ENCODE peak calls at places on chromosome 15, in ten cellular contexts. One of them, this sample, is unnamed.

GRCh38 chr15:74563442-74563841 is 22.4 kb downstream of the ARID3B start:
- DNase-seq in CD8-positive, alpha-beta memory T cell: no peak
- DNase-seq in naive thymus-derived CD4-positive, alpha-beta T cell: no peak
- DNase-seq in H9: no peak
- DNase-seq in cardiac muscle cell: no peak
- DNase-seq in ovary: no peak
- DNase-seq in HCT116: no peak
- DNase-seq in esophagus squamous epithelium: no peak
- DNase-seq in HL-60: no peak
- DNase-seq in dorsolateral prefrontal cortex: no peak
- DNase-seq in this sample: no peak

GRCh38 chr15:33022629-33023028 is 171.9 kb downstream of the FMN1 start:
- DNase-seq in CD8-positive, alpha-beta memory T cell: no peak
- DNase-seq in naive thymus-derived CD4-positive, alpha-beta T cell: no peak
- DNase-seq in H9: peak; percentile 83
- DNase-seq in cardiac muscle cell: peak; percentile 78
- DNase-seq in ovary: no peak
- DNase-seq in HCT116: no peak
- DNase-seq in esophagus squamous epithelium: no peak
- DNase-seq in HL-60: no peak
- DNase-seq in dorsolateral prefrontal cortex: no peak
- DNase-seq in this sample: peak; percentile 92

GRCh38 chr15:63041982-63042878 is at the start of gene TPM1:
- DNase-seq in CD8-positive, alpha-beta memory T cell: no peak
- DNase-seq in naive thymus-derived CD4-positive, alpha-beta T cell: no peak
- DNase-seq in H9: peak; percentile 90
- DNase-seq in cardiac muscle cell: peak; percentile 96
- DNase-seq in ovary: peak; percentile 87
- DNase-seq in HCT116: no peak
- DNase-seq in esophagus squamous epithelium: no peak
- DNase-seq in HL-60: no peak
- DNase-seq in dorsolateral prefrontal cortex: peak; percentile 72
- DNase-seq in this sample: peak; percentile 98

GRCh38 chr15:58260911-58261267 is 122.7 kb downstream of the AQP9 start:
- DNase-seq in CD8-positive, alpha-beta memory T cell: no peak
- DNase-seq in naive thymus-derived CD4-positive, alpha-beta T cell: no peak
- DNase-seq in H9: no peak
- DNase-seq in cardiac muscle cell: no peak
- DNase-seq in ovary: no peak
- DNase-seq in HCT116: no peak
- DNase-seq in esophagus squamous epithelium: no peak
- DNase-seq in HL-60: no peak
- DNase-seq in dorsolateral prefrontal cortex: no peak
- DNase-seq in this sample: no peak

GRCh38 chr15:40142428-40142827 is 18.4 kb upstream of the BUB1B start:
- DNase-seq in CD8-positive, alpha-beta memory T cell: no peak
- DNase-seq in naive thymus-derived CD4-positive, alpha-beta T cell: no peak
- DNase-seq in H9: no peak
- DNase-seq in cardiac muscle cell: no peak
- DNase-seq in ovary: no peak
- DNase-seq in HCT116: no peak
- DNase-seq in esophagus squamous epithelium: no peak
- DNase-seq in HL-60: no peak
- DNase-seq in dorsolateral prefrontal cortex: no peak
- DNase-seq in this sample: no peak

GRCh38 chr15:80780416-80781221 is 1.4 kb downstream of the CEMIP start:
- DNase-seq in CD8-positive, alpha-beta memory T cell: peak; percentile 24
- DNase-seq in naive thymus-derived CD4-positive, alpha-beta T cell: no peak
- DNase-seq in H9: peak; percentile 84
- DNase-seq in cardiac muscle cell: peak; percentile 89
- DNase-seq in ovary: peak; percentile 78
- DNase-seq in HCT116: no peak
- DNase-seq in esophagus squamous epithelium: no peak
- DNase-seq in HL-60: no peak
- DNase-seq in dorsolateral prefrontal cortex: no peak
- DNase-seq in this sample: peak; percentile 74

GRCh38 chr15:70892912-70893560 is 410 bp downstream of the LRRC49 start:
- DNase-seq in CD8-positive, alpha-beta memory T cell: no peak
- DNase-seq in naive thymus-derived CD4-positive, alpha-beta T cell: no peak
- DNase-seq in H9: no peak
- DNase-seq in cardiac muscle cell: peak; percentile 57
- DNase-seq in ovary: no peak
- DNase-seq in HCT116: no peak
- DNase-seq in esophagus squamous epithelium: no peak
- DNase-seq in HL-60: no peak
- DNase-seq in dorsolateral prefrontal cortex: peak; percentile 54
- DNase-seq in this sample: peak; percentile 71

GRCh38 chr15:91885714-91886265 is 32.3 kb downstream of the SLCO3A1 start:
- DNase-seq in CD8-positive, alpha-beta memory T cell: no peak
- DNase-seq in naive thymus-derived CD4-positive, alpha-beta T cell: no peak
- DNase-seq in H9: no peak
- DNase-seq in cardiac muscle cell: peak; percentile 23
- DNase-seq in ovary: no peak
- DNase-seq in HCT116: no peak
- DNase-seq in esophagus squamous epithelium: no peak
- DNase-seq in HL-60: no peak
- DNase-seq in dorsolateral prefrontal cortex: no peak
- DNase-seq in this sample: no peak

GRCh38 chr15:45871121-45871855 is 236.5 kb downstream of the SQOR start:
- DNase-seq in CD8-positive, alpha-beta memory T cell: no peak
- DNase-seq in naive thymus-derived CD4-positive, alpha-beta T cell: no peak
- DNase-seq in H9: no peak
- DNase-seq in cardiac muscle cell: no peak
- DNase-seq in ovary: no peak
- DNase-seq in HCT116: no peak
- DNase-seq in esophagus squamous epithelium: no peak
- DNase-seq in HL-60: no peak
- DNase-seq in dorsolateral prefrontal cortex: no peak
- DNase-seq in this sample: no peak

GRCh38 chr15:84961707-84962106 is 19.9 kb upstream of the PDE8A start:
- DNase-seq in CD8-positive, alpha-beta memory T cell: no peak
- DNase-seq in naive thymus-derived CD4-positive, alpha-beta T cell: no peak
- DNase-seq in H9: no peak
- DNase-seq in cardiac muscle cell: no peak
- DNase-seq in ovary: no peak
- DNase-seq in HCT116: no peak
- DNase-seq in esophagus squamous epithelium: no peak
- DNase-seq in HL-60: no peak
- DNase-seq in dorsolateral prefrontal cortex: no peak
- DNase-seq in this sample: peak; percentile 26

GRCh38 chr15:76954744-76955143 is 23.2 kb downstream of the RCN2 start:
- DNase-seq in CD8-positive, alpha-beta memory T cell: no peak
- DNase-seq in naive thymus-derived CD4-positive, alpha-beta T cell: no peak
- DNase-seq in H9: no peak
- DNase-seq in cardiac muscle cell: no peak
- DNase-seq in ovary: no peak
- DNase-seq in HCT116: no peak
- DNase-seq in esophagus squamous epithelium: no peak
- DNase-seq in HL-60: no peak
- DNase-seq in dorsolateral prefrontal cortex: no peak
- DNase-seq in this sample: no peak

GRCh38 chr15:84752700-84753099 is 4.3 kb downstream of the ZNF592 start:
- DNase-seq in CD8-positive, alpha-beta memory T cell: no peak
- DNase-seq in naive thymus-derived CD4-positive, alpha-beta T cell: no peak
- DNase-seq in H9: no peak
- DNase-seq in cardiac muscle cell: no peak
- DNase-seq in ovary: no peak
- DNase-seq in HCT116: no peak
- DNase-seq in esophagus squamous epithelium: no peak
- DNase-seq in HL-60: no peak
- DNase-seq in dorsolateral prefrontal cortex: no peak
- DNase-seq in this sample: peak; percentile 86

GRCh38 chr15:52137432-52138357 is 25.1 kb upstream of the BCL2L10 start:
- DNase-seq in CD8-positive, alpha-beta memory T cell: no peak
- DNase-seq in naive thymus-derived CD4-positive, alpha-beta T cell: no peak
- DNase-seq in H9: no peak
- DNase-seq in cardiac muscle cell: no peak
- DNase-seq in ovary: no peak
- DNase-seq in HCT116: no peak
- DNase-seq in esophagus squamous epithelium: no peak
- DNase-seq in HL-60: peak; percentile 94
- DNase-seq in dorsolateral prefrontal cortex: no peak
- DNase-seq in this sample: no peak

GRCh38 chr15:51681303-51681963 is at the start of gene SCG3:
- DNase-seq in CD8-positive, alpha-beta memory T cell: peak; percentile 60
- DNase-seq in naive thymus-derived CD4-positive, alpha-beta T cell: peak; percentile 41
- DNase-seq in H9: peak; percentile 99
- DNase-seq in cardiac muscle cell: peak; percentile 96
- DNase-seq in ovary: peak; percentile 76
- DNase-seq in HCT116: peak; percentile 10
- DNase-seq in esophagus squamous epithelium: peak; percentile 5
- DNase-seq in HL-60: peak; percentile 73
- DNase-seq in dorsolateral prefrontal cortex: peak; percentile 89
- DNase-seq in this sample: peak; percentile 32

GRCh38 chr15:101262551-101262950 is 10.7 kb upstream of the CHSY1 start:
- DNase-seq in CD8-positive, alpha-beta memory T cell: no peak
- DNase-seq in naive thymus-derived CD4-positive, alpha-beta T cell: no peak
- DNase-seq in H9: no peak
- DNase-seq in cardiac muscle cell: no peak
- DNase-seq in ovary: no peak
- DNase-seq in HCT116: no peak
- DNase-seq in esophagus squamous epithelium: no peak
- DNase-seq in HL-60: no peak
- DNase-seq in dorsolateral prefrontal cortex: no peak
- DNase-seq in this sample: no peak

GRCh38 chr15:82848201-82848993 is 39.0 kb downstream of the WHAMM start:
- DNase-seq in CD8-positive, alpha-beta memory T cell: no peak
- DNase-seq in naive thymus-derived CD4-positive, alpha-beta T cell: no peak
- DNase-seq in H9: no peak
- DNase-seq in cardiac muscle cell: no peak
- DNase-seq in ovary: no peak
- DNase-seq in HCT116: no peak
- DNase-seq in esophagus squamous epithelium: no peak
- DNase-seq in HL-60: no peak
- DNase-seq in dorsolateral prefrontal cortex: no peak
- DNase-seq in this sample: no peak

GRCh38 chr15:43762824-43763223 is 13.9 kb downstream of the ELL3 start:
- DNase-seq in CD8-positive, alpha-beta memory T cell: no peak
- DNase-seq in naive thymus-derived CD4-positive, alpha-beta T cell: no peak
- DNase-seq in H9: no peak
- DNase-seq in cardiac muscle cell: no peak
- DNase-seq in ovary: no peak
- DNase-seq in HCT116: no peak
- DNase-seq in esophagus squamous epithelium: no peak
- DNase-seq in HL-60: no peak
- DNase-seq in dorsolateral prefrontal cortex: no peak
- DNase-seq in this sample: no peak
- H3K27ac ChIP-seq in CD8-positive, alpha-beta memory T cell: no peak overlapping the region
- H3K27ac ChIP-seq in naive thymus-derived CD4-positive, alpha-beta T cell: no peak overlapping the region
- H3K27ac ChIP-seq in H9: no peak overlapping the region
- H3K27ac ChIP-seq in cardiac muscle cell: peak overlapping the region; percentile 6
- H3K27ac ChIP-seq in ovary: no peak overlapping the region
- H3K27ac ChIP-seq in HCT116: no peak overlapping the region
- H3K27ac ChIP-seq in esophagus squamous epithelium: no peak overlapping the region
- H3K27ac ChIP-seq in HL-60: no peak overlapping the region
- H3K27ac ChIP-seq in dorsolateral prefrontal cortex: no peak overlapping the region
- H3K27ac ChIP-seq in this sample: no peak overlapping the region

DNA sequence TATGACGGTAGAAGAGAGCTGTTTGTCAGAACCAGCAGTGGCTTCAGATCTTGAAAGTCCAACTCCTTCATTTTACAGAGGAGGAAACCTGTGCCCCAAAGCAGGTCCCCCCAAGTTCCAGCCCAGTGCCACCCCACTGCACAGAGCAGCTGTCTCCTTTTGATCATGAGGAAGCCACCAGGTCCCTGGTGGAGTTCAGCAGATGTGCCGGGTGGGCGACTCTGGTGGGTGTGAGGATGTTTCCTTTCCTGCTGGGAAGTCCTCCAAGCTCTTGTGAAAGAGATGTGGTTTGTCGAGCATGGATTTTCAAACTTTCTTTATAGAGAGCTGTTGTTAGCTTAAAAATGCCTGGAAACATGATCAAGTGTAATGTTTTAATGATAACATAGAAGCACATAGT is 52.0 kb downstream of the SMAD3 start:
- DNase-seq in CD8-positive, alpha-beta memory T cell: no peak
- DNase-seq in naive thymus-derived CD4-positive, alpha-beta T cell: no peak
- DNase-seq in H9: no peak
- DNase-seq in cardiac muscle cell: no peak
- DNase-seq in ovary: no peak
- DNase-seq in HCT116: no peak
- DNase-seq in esophagus squamous epithelium: no peak
- DNase-seq in HL-60: no peak
- DNase-seq in dorsolateral prefrontal cortex: no peak
- DNase-seq in this sample: no peak
- H3K27ac ChIP-seq in CD8-positive, alpha-beta memory T cell: no peak overlapping the region
- H3K27ac ChIP-seq in naive thymus-derived CD4-positive, alpha-beta T cell: no peak overlapping the region
- H3K27ac ChIP-seq in H9: no peak overlapping the region
- H3K27ac ChIP-seq in cardiac muscle cell: no peak overlapping the region
- H3K27ac ChIP-seq in ovary: no peak overlapping the region
- H3K27ac ChIP-seq in HCT116: no peak overlapping the region
- H3K27ac ChIP-seq in esophagus squamous epithelium: peak overlapping the region; percentile 92
- H3K27ac ChIP-seq in HL-60: no peak overlapping the region
- H3K27ac ChIP-seq in dorsolateral prefrontal cortex: no peak overlapping the region
- H3K27ac ChIP-seq in this sample: peak overlapping the region; percentile 99

DNA sequence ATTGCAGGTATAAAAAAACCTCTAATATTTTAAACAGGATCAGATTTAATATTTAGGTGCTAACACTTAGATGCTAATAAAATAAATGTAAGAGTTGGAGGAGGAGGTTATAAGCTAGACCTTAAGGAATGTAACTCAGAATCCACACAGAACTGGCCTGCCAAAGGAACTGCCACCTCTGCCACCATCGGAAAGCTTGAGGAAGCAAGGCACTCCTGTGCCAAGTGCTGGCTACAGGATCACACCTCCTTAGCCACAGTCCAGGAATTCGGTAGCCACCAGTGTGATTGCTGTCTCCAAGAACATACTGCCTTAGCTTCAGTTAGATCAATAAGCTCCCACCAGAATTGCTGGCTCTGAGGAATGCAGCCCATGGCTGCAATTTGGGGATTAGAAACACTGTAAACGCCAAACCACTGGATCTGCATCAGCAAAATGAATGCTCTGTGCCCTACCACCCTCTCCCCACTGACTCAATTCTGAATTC is 58.0 kb downstream of the FRMD5 start:
- DNase-seq in CD8-positive, alpha-beta memory T cell: no peak
- DNase-seq in naive thymus-derived CD4-positive, alpha-beta T cell: no peak
- DNase-seq in H9: no peak
- DNase-seq in cardiac muscle cell: no peak
- DNase-seq in ovary: no peak
- DNase-seq in HCT116: no peak
- DNase-seq in esophagus squamous epithelium: no peak
- DNase-seq in HL-60: no peak
- DNase-seq in dorsolateral prefrontal cortex: no peak
- DNase-seq in this sample: no peak
- H3K27ac ChIP-seq in CD8-positive, alpha-beta memory T cell: no peak overlapping the region
- H3K27ac ChIP-seq in naive thymus-derived CD4-positive, alpha-beta T cell: no peak overlapping the region
- H3K27ac ChIP-seq in H9: no peak overlapping the region
- H3K27ac ChIP-seq in cardiac muscle cell: no peak overlapping the region
- H3K27ac ChIP-seq in ovary: no peak overlapping the region
- H3K27ac ChIP-seq in HCT116: no peak overlapping the region
- H3K27ac ChIP-seq in esophagus squamous epithelium: no peak overlapping the region
- H3K27ac ChIP-seq in HL-60: no peak overlapping the region
- H3K27ac ChIP-seq in dorsolateral prefrontal cortex: no peak overlapping the region
- H3K27ac ChIP-seq in this sample: no peak overlapping the region

DNA sequence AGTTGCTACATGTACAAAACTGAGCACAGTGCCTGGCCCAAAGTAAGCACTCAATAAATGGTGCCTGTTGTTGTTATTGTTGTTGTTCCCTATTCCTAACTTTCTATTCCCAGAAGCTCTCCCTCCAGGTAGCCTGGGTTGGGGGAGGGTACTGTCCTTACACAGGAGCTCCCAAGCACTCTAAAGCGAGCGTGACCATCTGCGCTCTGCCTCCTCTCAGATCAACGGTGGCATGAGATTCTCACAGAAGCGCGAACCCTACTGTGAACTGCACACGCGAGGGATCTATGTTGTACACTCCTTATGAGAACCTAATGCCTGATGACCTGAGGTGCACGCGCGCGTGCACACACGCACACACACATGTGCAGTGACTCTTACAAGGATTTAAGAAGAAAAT is 33.9 kb downstream of the ANXA2 start:
- DNase-seq in CD8-positive, alpha-beta memory T cell: no peak
- DNase-seq in naive thymus-derived CD4-positive, alpha-beta T cell: no peak
- DNase-seq in H9: no peak
- DNase-seq in cardiac muscle cell: no peak
- DNase-seq in ovary: no peak
- DNase-seq in HCT116: no peak
- DNase-seq in esophagus squamous epithelium: no peak
- DNase-seq in HL-60: no peak
- DNase-seq in dorsolateral prefrontal cortex: no peak
- DNase-seq in this sample: no peak
- H3K27ac ChIP-seq in CD8-positive, alpha-beta memory T cell: no peak overlapping the region
- H3K27ac ChIP-seq in naive thymus-derived CD4-positive, alpha-beta T cell: no peak overlapping the region
- H3K27ac ChIP-seq in H9: no peak overlapping the region
- H3K27ac ChIP-seq in cardiac muscle cell: peak overlapping the region; percentile 61
- H3K27ac ChIP-seq in ovary: no peak overlapping the region
- H3K27ac ChIP-seq in HCT116: peak overlapping the region; percentile 16
- H3K27ac ChIP-seq in esophagus squamous epithelium: peak overlapping the region; percentile 27
- H3K27ac ChIP-seq in HL-60: no peak overlapping the region
- H3K27ac ChIP-seq in dorsolateral prefrontal cortex: no peak overlapping the region
- H3K27ac ChIP-seq in this sample: peak overlapping the region; percentile 90

This sample was measured in osteoblast.